ENCODE peak calls at places on chromosomes 7 and 10, in eight cellular contexts. I is endothelial cell of umbilical vein, M is A549, U is HCT116, P is HepG2, D is GM12878, Z is SK-N-SH, W is H1. O is an unnamed sample.

GRCh38 chr7:114415054-114415997 is 711 bp downstream of the FOXP2 start:
- DNase-seq in U (no peak), P (no peak), I (no peak), Z (no peak), W (no peak), D (no peak), M (no peak), O (no peak)

GRCh38 chr7:1503390-1503789 is 799 bp downstream of the INTS1 start:
- DNase-seq in U (no peak), M (no peak), I (no peak), W (no peak), Z (no peak), D (no peak), P (no peak), O (no peak)

GRCh38 chr7:87356448-87356847 is 11.0 kb downstream of the CROT start:
- DNase-seq in I (no peak), Z (no peak), U (no peak), D (no peak), M (no peak), W (no peak), P (no peak), O (peak; percentile 62)

GRCh38 chr7:137625197-137625596 is 221.6 kb downstream of the DGKI start:
- DNase-seq in Z (no peak), D (no peak), I (no peak), U (peak; percentile 22), M (no peak), P (no peak), W (no peak), O (no peak)

GRCh38 chr10:99767901-99768300 is 14.5 kb upstream of the ABCC2 start:
- DNase-seq in M (no peak), I (no peak), D (no peak), P (no peak), Z (no peak), W (no peak), U (no peak), O (no peak)

GRCh38 chr10:8133146-8133545 is 78.7 kb downstream of the GATA3 start:
- DNase-seq in I (no peak), Z (no peak), M (no peak), W (no peak), D (peak; percentile 80), P (no peak), U (no peak), O (no peak)

GRCh38 chr7:101924171-101924570 is 106.7 kb downstream of the CUX1 start:
- DNase-seq in P (no peak), I (peak; percentile 42), W (no peak), M (no peak), U (peak; percentile 66), D (no peak), Z (no peak), O (no peak)

GRCh38 chr10:84138478-84139125 is 707 bp upstream of the GHITM start:
- DNase-seq in Z (peak; percentile 34), U (no peak), M (peak; percentile 39), P (no peak), I (no peak), W (no peak), D (no peak), O (peak; percentile 62)

GRCh38 chr10:16699435-16699834 is 117.8 kb downstream of the RSU1 start:
- DNase-seq in W (no peak), M (no peak), P (no peak), U (no peak), I (no peak), Z (peak; percentile 14), D (no peak), O (no peak)

GRCh38 chr7:104906032-104906431 is 108.0 kb upstream of the KMT2E start:
- DNase-seq in D (no peak), W (no peak), Z (no peak), I (no peak), M (no peak), P (no peak), U (no peak), O (no peak)

GRCh38 chr10:109591631-109592030 is 331.7 kb downstream of the XPNPEP1 start:
- DNase-seq in I (no peak), W (no peak), M (no peak), U (no peak), D (no peak), Z (no peak), P (no peak), O (no peak)

GRCh38 chr10:89283174-89283987 is 18.5 kb upstream of the IFIT2 start:
- DNase-seq in D (no peak), W (no peak), I (no peak), P (no peak), U (no peak), Z (peak; percentile 26), M (no peak), O (no peak)

GRCh38 chr7:87567052-87567451 is 33.6 kb downstream of the ABCB1 start:
- DNase-seq in W (no peak), I (no peak), P (no peak), D (no peak), Z (no peak), U (no peak), M (no peak), O (no peak)

GRCh38 chr7:134827436-134827835 is 48.0 kb downstream of the CALD1 start:
- DNase-seq in D (no peak), U (no peak), I (no peak), M (no peak), Z (no peak), W (no peak), P (no peak), O (no peak)

GRCh38 chr7:134829381-134829986 is 50.0 kb downstream of the CALD1 start:
- DNase-seq in Z (peak; percentile 13), P (no peak), I (no peak), U (no peak), M (no peak), W (no peak), D (no peak), O (no peak)

GRCh38 chr7:134828361-134828760 is 48.9 kb downstream of the CALD1 start:
- DNase-seq in W (no peak), M (no peak), P (no peak), D (no peak), I (no peak), U (no peak), Z (no peak), O (no peak)

GRCh38 chr7:134826105-134826504 is 46.7 kb downstream of the CALD1 start:
- DNase-seq in D (no peak), U (no peak), M (no peak), I (no peak), Z (no peak), P (no peak), W (no peak), O (no peak)

GRCh38 chr7:134827889-134828288 is 48.5 kb downstream of the CALD1 start:
- DNase-seq in U (no peak), D (no peak), P (no peak), I (no peak), M (no peak), Z (no peak), W (no peak), O (no peak)
- H3K4me2 ChIP-seq in U (no peak overlapping the region), D (no peak overlapping the region), P (no peak overlapping the region), I (no peak overlapping the region), M (no peak overlapping the region), Z (no peak overlapping the region), W (no peak overlapping the region), O (no peak overlapping the region)

GRCh38 chr10:33196710-33197406 is 137.6 kb downstream of the NRP1 start:
- DNase-seq in Z (no peak), P (peak; percentile 94), U (no peak), M (peak; percentile 43), W (no peak), D (no peak), I (peak; percentile 93), O (no peak)
- TF ChIP-seq MAX in Z (no peak), P (peak; percentile 17), U (no peak), M (no peak), W (no peak), D (no peak), I (no peak), O (no peak)

DNA sequence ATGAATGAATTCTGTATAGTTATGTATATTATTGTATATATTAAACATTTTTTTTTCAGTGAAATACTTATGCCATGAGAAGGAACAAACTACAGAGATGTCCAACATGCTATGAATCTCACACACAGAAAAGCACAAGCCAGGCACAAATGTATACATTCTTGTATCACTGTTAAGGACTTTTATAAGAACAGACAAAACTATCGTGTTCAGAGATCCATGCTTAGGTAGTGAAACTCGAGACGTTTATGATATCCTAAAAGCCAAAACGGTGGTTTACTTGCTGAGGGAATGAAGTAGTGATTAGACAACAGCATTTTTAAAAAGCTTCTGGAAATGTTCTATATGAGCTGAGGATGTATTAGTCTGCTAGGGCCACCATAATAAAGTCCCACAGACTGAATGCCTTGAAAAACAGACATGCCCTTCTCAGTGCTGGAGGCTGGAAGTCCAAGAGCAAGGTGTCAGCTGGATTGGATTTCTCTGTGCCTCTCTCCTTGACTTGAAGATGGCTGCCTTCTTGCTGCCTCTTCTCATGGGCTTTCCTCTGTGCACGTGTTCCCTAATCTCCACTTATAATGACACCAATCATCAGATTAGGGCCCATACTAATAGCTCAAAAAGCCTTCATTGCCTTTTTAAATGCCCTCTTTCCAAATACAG is 4.3 kb downstream of the MKI67 start:
- DNase-seq in Z (no peak), U (no peak), W (no peak), I (no peak), M (no peak), P (no peak), D (no peak), O (no peak)
- H3K4me2 ChIP-seq in Z (no peak overlapping the region), U (no peak overlapping the region), W (no peak overlapping the region), I (peak overlapping the region; percentile 77), M (no peak overlapping the region), P (no peak overlapping the region), D (peak overlapping the region; percentile 53), O (no peak overlapping the region)

DNA sequence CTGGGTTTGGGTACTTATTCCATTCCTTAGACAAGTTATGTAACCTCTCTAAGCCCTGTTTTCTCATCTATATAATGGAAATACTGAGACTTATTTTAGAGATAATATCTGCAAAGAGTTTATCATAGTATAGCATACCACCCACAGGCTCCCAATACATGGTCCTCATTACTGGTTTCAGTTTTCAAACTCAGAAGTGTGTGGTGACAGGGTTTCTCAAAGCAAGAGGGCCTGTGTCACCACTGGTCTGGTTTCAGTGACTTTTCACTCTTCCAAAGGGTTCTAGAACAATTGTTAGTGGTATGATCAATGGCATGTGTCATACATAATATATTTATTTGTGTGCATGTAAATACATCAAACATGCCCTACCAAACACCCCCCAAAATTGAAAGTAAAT is 89.2 kb upstream of the BMPER start:
- DNase-seq in M (no peak), W (no peak), Z (no peak), D (no peak), U (no peak), P (no peak), I (no peak), O (no peak)
- TF ChIP-seq MAX in M (no peak), W (no peak), Z (no peak), D (no peak), U (no peak), P (no peak), I (no peak), O (no peak)

DNA sequence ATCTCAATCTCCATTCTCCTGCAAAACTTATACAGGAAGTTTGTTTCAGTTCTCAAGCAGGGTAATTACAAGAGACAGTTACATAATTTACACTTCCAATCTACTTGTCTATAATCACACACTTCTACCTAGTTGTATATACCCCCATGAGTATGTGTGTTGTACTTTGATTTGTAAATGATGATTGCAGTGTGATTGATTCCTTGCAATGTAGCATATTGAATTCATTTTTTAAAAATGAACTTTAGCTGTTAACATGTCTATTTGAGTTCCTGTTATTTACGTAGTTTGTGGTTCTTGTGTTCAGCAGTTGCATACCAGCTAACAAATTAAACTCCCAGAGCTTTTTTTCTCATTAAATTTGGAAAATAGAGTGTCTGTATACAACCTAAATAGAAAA is 102.5 kb upstream of the SAMD8 start:
- DNase-seq in M (no peak), P (no peak), W (no peak), D (no peak), U (no peak), I (no peak), Z (no peak), O (no peak)
- H3K4me2 ChIP-seq in M (no peak overlapping the region), P (no peak overlapping the region), W (no peak overlapping the region), D (no peak overlapping the region), U (no peak overlapping the region), I (no peak overlapping the region), Z (no peak overlapping the region), O (no peak overlapping the region)

GRCh38 chr10:124010024-124010423 is 83.4 kb downstream of the CHST15 start:
- DNase-seq in U (no peak), I (no peak), W (no peak), D (no peak), Z (no peak), P (no peak), M (no peak), O (no peak)
- TF ChIP-seq MAX in U (no peak), I (no peak), W (no peak), D (no peak), Z (no peak), P (no peak), M (no peak), O (no peak)

O was measured in K562.